ENCODE peak calls at places on chromosomes 11 and 22, in four cellular contexts. K, P, L and W are unnamed samples.

GRCh38 chr11:122556605-122557004 is 98.9 kb upstream of the UBASH3B start:
- DNase-seq in K (no peak), L (no peak), P (peak; percentile 89), W (no peak)

GRCh38 chr22:18116634-18117033 is 6.0 kb downstream of the TUBA8 start:
- DNase-seq in L (no peak), K (no peak), P (peak; percentile 29), W (peak; percentile 75)

GRCh38 chr11:18526130-18526520 is 617 bp downstream of the TSG101 start:
- DNase-seq in K (no peak), L (no peak), P (no peak), W (no peak)

GRCh38 chr11:134266440-134266839 is 9.7 kb upstream of the GLB1L3 start:
- DNase-seq in L (no peak), K (no peak), P (no peak), W (no peak)

GRCh38 chr22:31488988-31489617 is 539 bp downstream of the EIF4ENIF1 start:
- DNase-seq in K (no peak), L (no peak), P (peak; percentile 77), W (no peak)

GRCh38 chr11:124669193-124669592 is 4.3 kb downstream of the SIAE start:
- DNase-seq in K (no peak), L (peak; percentile 28), P (peak; percentile 71), W (peak; percentile 14)

GRCh38 chr11:63985812-63986155 is 454 bp upstream of the OTUB1 start:
- DNase-seq in P (no peak), L (no peak), K (no peak), W (no peak)

GRCh38 chr22:19773470-19774040 is 13.0 kb downstream of the TBX1 start:
- DNase-seq in K (no peak), L (no peak), P (no peak), W (no peak)

GRCh38 chr11:85685131-85685819 is 720 bp downstream of the CCDC89 start:
- DNase-seq in L (no peak), P (peak; percentile 49), K (no peak), W (no peak)

GRCh38 chr22:35104491-35104890 is 38.5 kb downstream of the ISX start:
- DNase-seq in L (no peak), K (no peak), P (peak; percentile 17), W (no peak)

GRCh38 chr11:93054881-93055280 is 85.4 kb downstream of the MTNR1B start:
- DNase-seq in K (no peak), L (peak; percentile 97), P (no peak), W (no peak)

GRCh38 chr11:118663929-118664328 is 15.5 kb downstream of the TREH start:
- DNase-seq in L (no peak), P (no peak), K (no peak), W (no peak)

GRCh38 chr11:64990222-64990918 is 6.4 kb downstream of the BATF2 start:
- DNase-seq in L (no peak), P (no peak), K (no peak), W (peak; percentile 15)

GRCh38 chr22:32410459-32410858 is 1.6 kb downstream of the RTCB start:
- DNase-seq in K (no peak), P (no peak), L (no peak), W (no peak)

GRCh38 chr11:72741429-72741833 is 10.8 kb downstream of the ARAP1 start:
- DNase-seq in K (no peak), L (no peak), P (no peak), W (no peak)

GRCh38 chr11:72740060-72740424 is 12.2 kb downstream of the ARAP1 start:
- DNase-seq in P (no peak), K (no peak), L (no peak), W (no peak)

GRCh38 chr11:72741849-72742521 is 10.2 kb downstream of the ARAP1 start:
- DNase-seq in P (no peak), K (no peak), L (no peak), W (no peak)

GRCh38 chr11:72739240-72740059 is 12.8 kb downstream of the ARAP1 start:
- DNase-seq in K (no peak), P (no peak), L (no peak), W (no peak)

DNA sequence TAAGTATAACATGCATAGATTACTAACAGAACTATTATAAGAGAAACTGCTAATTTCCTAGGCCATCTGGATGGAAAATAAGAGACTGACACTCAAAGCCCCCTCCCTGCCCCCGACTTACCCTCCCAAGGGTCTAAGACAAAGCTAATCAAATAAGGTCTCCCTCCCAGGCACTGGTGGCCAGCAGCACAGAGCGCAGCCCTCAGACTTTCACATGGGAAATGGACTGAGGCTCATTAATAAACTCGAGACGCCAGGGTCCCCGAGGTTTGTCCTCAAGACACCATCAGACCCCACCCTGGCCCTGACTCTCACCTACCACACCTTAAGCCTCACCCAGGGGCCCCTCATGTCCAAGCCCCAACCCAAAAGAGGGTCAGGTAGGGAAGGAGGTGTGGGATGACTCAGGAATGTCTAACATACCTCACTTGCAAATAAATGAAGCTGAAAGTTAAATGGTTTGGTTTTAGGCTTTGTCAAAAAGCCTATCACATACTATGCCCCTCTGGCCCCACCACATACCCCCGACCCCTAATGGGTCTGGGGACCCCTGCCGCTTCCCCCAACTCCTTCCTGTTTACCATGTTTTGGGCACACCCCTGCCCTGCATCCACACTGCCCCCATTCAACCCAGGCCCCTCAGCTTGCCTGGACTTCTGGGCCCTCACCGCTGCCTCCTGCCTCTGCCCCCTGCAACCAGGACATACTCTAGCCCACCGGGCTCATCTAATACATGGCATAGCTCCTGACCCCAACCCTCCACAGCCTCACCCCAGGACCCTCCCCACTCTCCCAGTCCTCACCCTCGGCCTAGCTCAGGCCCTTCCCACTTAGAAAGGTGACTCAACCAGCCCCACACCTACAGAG is 11.4 kb downstream of the ARAP1 start:
- DNase-seq in P (peak; percentile 90), L (no peak), K (no peak), W (no peak)
- H3K4me1 ChIP-seq in P (peaks cover 11% of the 10 kb centered on the region), L (peaks cover 18% of the 10 kb centered on the region), K (peaks cover 71% of the 10 kb centered on the region), W (peaks cover 7% of the 10 kb centered on the region)

GRCh38 chr11:22432331-22433065 is 94.3 kb downstream of the SLC17A6 start:
- DNase-seq in L (no peak), P (peak; percentile 67), K (peak; percentile 18), W (peak; percentile 11)

GRCh38 chr11:22431074-22431473 is 92.9 kb downstream of the SLC17A6 start:
- DNase-seq in K (no peak), L (no peak), P (no peak), W (no peak)

GRCh38 chr11:22430286-22430685 is 92.1 kb downstream of the SLC17A6 start:
- DNase-seq in K (no peak), L (no peak), P (no peak), W (no peak)

DNA sequence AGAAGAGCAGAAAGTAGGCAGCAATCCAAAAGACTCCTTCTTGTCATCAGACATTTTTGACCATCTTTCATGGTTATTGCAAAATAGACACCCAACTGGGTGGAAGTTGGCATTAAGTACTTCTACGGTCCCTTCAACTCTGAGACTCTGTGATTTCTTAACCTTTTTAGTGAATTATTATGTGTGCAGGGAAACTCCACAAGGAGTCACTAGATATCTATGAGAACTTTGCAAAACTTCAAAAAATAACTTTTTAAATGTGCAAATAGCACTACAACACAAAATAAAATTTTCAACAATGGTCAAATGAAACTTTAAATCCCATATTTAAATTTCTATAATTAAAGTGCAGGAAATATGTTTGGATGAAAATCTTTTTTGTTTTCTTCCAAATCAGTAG is 88.7 kb downstream of the SLC17A6 start:
- DNase-seq in K (no peak), P (no peak), L (no peak), W (no peak)
- TF ChIP-seq CTCF in K (no peak), P (no peak), L (no peak), W (no peak)

DNA sequence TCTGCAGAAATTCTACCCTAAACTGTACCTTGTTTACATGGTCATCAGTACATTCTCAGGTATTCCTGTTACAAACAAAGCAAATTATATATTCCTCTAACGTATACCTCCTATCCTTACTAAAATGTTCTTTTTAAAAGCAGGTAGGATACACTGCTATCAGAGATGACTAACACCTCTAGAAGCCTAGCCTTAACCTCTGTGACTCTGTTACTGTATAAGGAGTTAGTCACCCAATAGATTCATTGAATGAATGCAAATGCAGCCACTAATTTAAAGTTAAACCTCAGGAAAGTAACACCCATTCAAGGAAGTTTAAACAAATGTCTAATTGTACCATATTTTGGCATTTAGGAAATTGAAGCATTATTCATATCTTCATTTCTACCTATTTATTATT is 82.2 kb downstream of the FCHSD2 start:
- DNase-seq in P (no peak), K (no peak), L (no peak), W (no peak)
- H3K4me1 ChIP-seq in P (no peaks in the 10 kb centered on the region), K (no peaks in the 10 kb centered on the region), L (no peaks in the 10 kb centered on the region), W (peaks cover 5% of the 10 kb centered on the region)

DNA sequence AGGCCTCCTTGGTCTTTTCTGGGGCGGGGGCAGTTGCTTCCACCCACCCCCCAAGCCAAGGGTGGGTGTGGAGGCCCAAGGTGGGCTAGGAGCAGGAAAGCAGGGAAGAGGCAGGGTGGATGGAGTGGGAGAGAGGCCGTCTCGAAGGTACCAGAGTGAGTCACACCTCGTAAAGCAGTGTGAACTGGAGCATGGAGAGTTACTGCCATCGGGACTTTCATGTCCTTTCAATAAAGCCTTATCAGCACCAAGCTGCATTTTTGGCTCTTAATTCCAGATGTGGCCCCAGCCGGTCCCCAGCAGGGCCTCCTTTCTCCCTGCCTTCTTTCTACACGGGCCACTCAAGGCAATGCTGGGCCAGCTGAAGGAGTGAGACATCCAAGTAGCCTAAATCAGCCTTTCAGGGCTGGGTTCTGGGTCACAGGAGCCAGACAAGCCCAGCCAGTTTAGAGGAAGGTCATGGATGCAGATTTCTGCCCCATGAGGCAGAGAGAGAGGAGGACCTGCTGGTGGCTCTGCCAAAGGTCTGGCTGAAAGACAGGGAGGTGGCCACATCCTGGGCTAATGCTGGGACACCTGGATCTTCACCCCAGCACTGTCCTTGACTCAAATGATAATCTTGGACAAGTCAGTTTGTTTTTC is 59.0 kb upstream of the CD82 start:
- DNase-seq in K (no peak), L (peak; percentile 44), P (no peak), W (no peak)
- TF ChIP-seq CTCF in K (no peak), L (no peak), P (no peak), W (no peak)

DNA sequence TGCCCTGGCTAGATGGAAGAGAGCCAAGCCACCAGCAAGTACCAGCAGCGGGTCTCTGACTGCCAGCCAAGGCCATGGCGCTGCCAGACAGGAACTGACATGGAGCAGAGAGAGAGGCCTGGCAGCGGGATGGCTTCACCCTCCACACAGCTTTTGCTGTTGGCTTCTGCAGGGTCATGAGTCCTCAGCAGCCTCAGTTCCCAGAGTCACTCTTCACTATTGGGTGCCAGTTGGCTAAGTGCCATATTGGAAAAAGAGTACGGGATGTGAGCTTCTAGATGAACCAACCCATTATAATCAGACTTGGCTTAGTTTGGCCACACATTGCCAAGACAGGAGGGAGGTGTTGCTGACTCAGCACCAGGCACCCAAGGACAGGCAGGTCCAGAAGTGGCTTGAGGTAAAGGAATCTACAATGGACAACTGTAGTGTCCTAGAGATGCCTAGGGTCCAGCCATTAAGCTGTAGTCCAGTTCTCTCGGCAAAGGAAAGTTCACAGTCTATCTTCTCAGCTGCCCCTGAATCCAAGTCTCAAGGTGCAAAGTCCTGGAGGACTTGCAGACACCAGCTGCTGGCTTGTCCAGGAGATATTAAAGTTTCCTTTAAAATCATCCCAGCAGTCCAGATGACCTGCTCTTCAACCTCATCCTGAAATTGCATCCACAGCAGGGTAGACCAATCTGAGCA is 40.7 kb upstream of the POU2AF1 start:
- DNase-seq in P (peak; percentile 30), L (no peak), K (no peak), W (peak; percentile 21)
- H3K4me1 ChIP-seq in P (no peaks in the 10 kb centered on the region), L (no peaks in the 10 kb centered on the region), K (peaks cover 28% of the 10 kb centered on the region), W (peaks cover 23% of the 10 kb centered on the region)

GRCh38 chr11:46249103-46249942 is 28.1 kb upstream of the CREB3L1 start:
- DNase-seq in L (no peak), K (no peak), P (no peak), W (no peak)

GRCh38 chr11:46248270-46249102 is 29.0 kb upstream of the CREB3L1 start:
- DNase-seq in P (peak; percentile 81), K (no peak), L (peak; percentile 71), W (no peak)

GRCh38 chr11:46247090-46247489 is 30.4 kb upstream of the CREB3L1 start:
- DNase-seq in P (no peak), K (no peak), L (no peak), W (peak; percentile 30)

GRCh38 chr11:46246514-46246913 is 30.9 kb upstream of the CREB3L1 start:
- DNase-seq in K (no peak), L (no peak), P (no peak), W (no peak)

GRCh38 chr11:46247664-46248063 is 29.8 kb upstream of the CREB3L1 start:
- DNase-seq in K (no peak), L (peak; percentile 76), P (peak; percentile 92), W (no peak)
- TF ChIP-seq CTCF in K (no peak), L (peak; percentile 90), P (peak; percentile 86), W (no peak)